ENCODE peak calls at places on chromosomes 5 and 9, in six cellular contexts. One of them, this sample, is unnamed.

GRCh38 chr5:81134566-81134965 is 98.6 kb upstream of the CKMT2 start:
- DNase-seq in uterus: no peak
- DNase-seq in fibroblast of pulmonary artery: no peak
- DNase-seq in mucosa of descending colon: no peak
- DNase-seq in A549: no peak
- DNase-seq in AG04450: no peak
- DNase-seq in this sample: no peak

GRCh38 chr9:93288341-93288740 is 104.4 kb downstream of the WNK2 start:
- DNase-seq in fibroblast of pulmonary artery: no peak
- DNase-seq in AG04450: no peak
- DNase-seq in mucosa of descending colon: no peak
- DNase-seq in A549: no peak
- DNase-seq in uterus: no peak
- DNase-seq in this sample: no peak

GRCh38 chr9:134963546-134963945 is 45.8 kb upstream of the FCN1 start:
- DNase-seq in AG04450: no peak
- DNase-seq in mucosa of descending colon: peak
- DNase-seq in fibroblast of pulmonary artery: no peak
- DNase-seq in uterus: no peak
- DNase-seq in A549: no peak
- DNase-seq in this sample: no peak

GRCh38 chr5:134188092-134188491 is 11.3 kb upstream of the SKP1 start:
- DNase-seq in AG04450: no peak
- DNase-seq in fibroblast of pulmonary artery: no peak
- DNase-seq in mucosa of descending colon: no peak
- DNase-seq in A549: no peak
- DNase-seq in uterus: no peak
- DNase-seq in this sample: no peak

GRCh38 chr5:6766558-6767191 is 53.4 kb downstream of the TENT4A start:
- DNase-seq in AG04450: no peak
- DNase-seq in A549: peak
- DNase-seq in uterus: peak
- DNase-seq in mucosa of descending colon: peak
- DNase-seq in fibroblast of pulmonary artery: peak
- DNase-seq in this sample: peak

GRCh38 chr5:147065071-147065470 is 169.8 kb upstream of the STK32A start:
- DNase-seq in AG04450: no peak
- DNase-seq in mucosa of descending colon: no peak
- DNase-seq in A549: no peak
- DNase-seq in uterus: no peak
- DNase-seq in fibroblast of pulmonary artery: no peak
- DNase-seq in this sample: no peak

GRCh38 chr5:124057161-124057814 is 545.3 kb downstream of the CSNK1G3 start:
- DNase-seq in mucosa of descending colon: peak
- DNase-seq in uterus: no peak
- DNase-seq in AG04450: no peak
- DNase-seq in A549: no peak
- DNase-seq in fibroblast of pulmonary artery: no peak
- DNase-seq in this sample: no peak

GRCh38 chr9:127898433-127899199 is 787 bp downstream of the ST6GALNAC6 start:
- DNase-seq in uterus: peak
- DNase-seq in fibroblast of pulmonary artery: peak
- DNase-seq in AG04450: peak
- DNase-seq in A549: no peak
- DNase-seq in mucosa of descending colon: no peak
- DNase-seq in this sample: peak

GRCh38 chr9:114687034-114687433 is 5.0 kb upstream of the TEX48 start:
- DNase-seq in A549: no peak
- DNase-seq in uterus: no peak
- DNase-seq in AG04450: no peak
- DNase-seq in fibroblast of pulmonary artery: peak
- DNase-seq in mucosa of descending colon: no peak
- DNase-seq in this sample: no peak

GRCh38 chr5:29485333-29485732 is 1708.2 kb upstream of the CDH6 start:
- DNase-seq in fibroblast of pulmonary artery: no peak
- DNase-seq in A549: no peak
- DNase-seq in AG04450: no peak
- DNase-seq in uterus: no peak
- DNase-seq in mucosa of descending colon: no peak
- DNase-seq in this sample: no peak

GRCh38 chr9:136996361-136997281 is at the start of gene CLIC3:
- DNase-seq in AG04450: no peak
- DNase-seq in A549: peak
- DNase-seq in mucosa of descending colon: peak
- DNase-seq in fibroblast of pulmonary artery: no peak
- DNase-seq in uterus: no peak
- DNase-seq in this sample: peak
- H3K4me3 ChIP-seq in AG04450: no peak
- H3K4me3 ChIP-seq in A549: peak
- H3K4me3 ChIP-seq in mucosa of descending colon: no peak
- H3K4me3 ChIP-seq in fibroblast of pulmonary artery: no peak
- H3K4me3 ChIP-seq in uterus: no peak
- H3K4me3 ChIP-seq in this sample: peak

DNA sequence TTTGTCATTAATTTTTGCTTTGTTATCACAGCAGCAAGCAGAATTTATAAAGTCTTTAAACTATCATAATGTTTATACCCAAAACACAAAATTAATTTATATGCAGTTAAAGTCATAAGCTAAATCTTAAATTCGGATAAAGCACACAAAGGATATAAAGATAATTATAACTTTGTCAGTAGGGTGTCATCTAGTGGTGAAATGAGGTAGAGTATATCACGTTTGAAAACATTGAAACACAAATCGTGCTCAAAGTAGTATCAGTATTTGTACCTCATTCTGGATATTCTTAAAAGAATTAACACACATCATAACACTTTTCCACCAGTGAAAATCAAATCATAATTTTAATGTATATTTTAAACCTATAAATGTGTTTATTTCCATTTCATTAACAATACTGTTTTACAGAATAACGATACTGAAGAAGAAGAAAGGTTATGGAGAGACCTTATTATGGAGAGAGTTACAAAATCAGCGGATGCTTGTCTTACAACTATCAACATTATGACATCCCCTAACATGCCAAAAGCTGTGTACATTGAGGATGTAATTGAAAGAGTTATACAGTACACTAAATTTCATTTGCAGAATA is 129.5 kb downstream of the NIPBL start:
- DNase-seq in A549: peak
- DNase-seq in fibroblast of pulmonary artery: peak
- DNase-seq in uterus: no peak
- DNase-seq in AG04450: no peak
- DNase-seq in mucosa of descending colon: no peak
- DNase-seq in this sample: peak
- TF ChIP-seq CTCF in A549: peak
- TF ChIP-seq CTCF in fibroblast of pulmonary artery: peak
- TF ChIP-seq CTCF in uterus: peak
- TF ChIP-seq CTCF in AG04450: peak
- TF ChIP-seq CTCF in mucosa of descending colon: no peak
- TF ChIP-seq CTCF in this sample: peak

GRCh38 chr5:154895606-154896561 is 37.5 kb downstream of the CNOT8 start:
- DNase-seq in uterus: no peak
- DNase-seq in A549: no peak
- DNase-seq in mucosa of descending colon: no peak
- DNase-seq in AG04450: no peak
- DNase-seq in fibroblast of pulmonary artery: no peak
- DNase-seq in this sample: no peak
- H3K4me3 ChIP-seq in uterus: no peak
- H3K4me3 ChIP-seq in A549: no peak
- H3K4me3 ChIP-seq in mucosa of descending colon: no peak
- H3K4me3 ChIP-seq in AG04450: no peak
- H3K4me3 ChIP-seq in fibroblast of pulmonary artery: no peak
- H3K4me3 ChIP-seq in this sample: no peak

DNA sequence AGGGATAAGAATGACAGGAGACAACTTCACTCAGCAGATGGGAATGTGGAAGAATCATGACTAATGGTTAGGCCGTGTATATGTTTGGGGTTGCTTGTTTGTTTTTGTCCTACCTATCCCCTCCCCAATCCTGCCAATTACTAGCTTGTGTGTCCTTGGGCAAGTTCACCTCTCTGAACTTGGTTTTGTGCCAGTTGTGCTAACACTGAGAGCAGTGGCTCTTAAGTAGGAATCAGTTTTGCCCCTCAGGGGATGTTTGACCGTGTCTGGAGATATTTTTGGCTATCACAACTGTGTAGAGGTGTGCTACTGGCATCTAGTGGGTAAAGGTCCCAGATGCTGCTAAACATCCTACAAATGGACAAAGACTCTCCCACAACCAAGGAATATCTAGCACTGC is 287.0 kb downstream of the DMRT2 start:
- DNase-seq in fibroblast of pulmonary artery: no peak
- DNase-seq in AG04450: no peak
- DNase-seq in A549: peak
- DNase-seq in mucosa of descending colon: no peak
- DNase-seq in uterus: no peak
- DNase-seq in this sample: peak
- TF ChIP-seq CTCF in fibroblast of pulmonary artery: no peak
- TF ChIP-seq CTCF in AG04450: no peak
- TF ChIP-seq CTCF in A549: no peak
- TF ChIP-seq CTCF in mucosa of descending colon: no peak
- TF ChIP-seq CTCF in uterus: no peak
- TF ChIP-seq CTCF in this sample: peak